ENCODE peak calls at places on chromosomes 4 and X, in four cellular contexts. One of them, this sample, is unnamed.

GRCh38 chrX:15465347-15465746 is 27.8 kb downstream of the PIR start:
- DNase-seq in fibroblast of mammary gland: peak
- DNase-seq in AG20443: peak
- DNase-seq in NCI-H1436: no peak
- DNase-seq in this sample: no peak

GRCh38 chr4:139084425-139085093 is 69.0 kb downstream of the NOCT start:
- DNase-seq in NCI-H1436: no peak
- DNase-seq in fibroblast of mammary gland: peak
- DNase-seq in AG20443: no peak
- DNase-seq in this sample: no peak

GRCh38 chr4:183360161-183360919 is 38.1 kb upstream of the CLDN24 start:
- DNase-seq in fibroblast of mammary gland: peak
- DNase-seq in NCI-H1436: no peak
- DNase-seq in AG20443: peak
- DNase-seq in this sample: no peak

GRCh38 chr4:24914460-24914859 is 1.6 kb upstream of the CCDC149 start:
- DNase-seq in NCI-H1436: no peak
- DNase-seq in fibroblast of mammary gland: peak
- DNase-seq in AG20443: no peak
- DNase-seq in this sample: no peak

GRCh38 chr4:99025506-99025905 is 30.0 kb downstream of the METAP1 start:
- DNase-seq in AG20443: no peak
- DNase-seq in fibroblast of mammary gland: no peak
- DNase-seq in NCI-H1436: no peak
- DNase-seq in this sample: no peak

GRCh38 chr4:58760100-58760499 is 1649.9 kb upstream of the IGFBP7 start:
- DNase-seq in fibroblast of mammary gland: no peak
- DNase-seq in NCI-H1436: no peak
- DNase-seq in AG20443: no peak
- DNase-seq in this sample: no peak

GRCh38 chrX:139971394-139971749 is 6.1 kb upstream of the CXorf66 start:
- DNase-seq in fibroblast of mammary gland: no peak
- DNase-seq in AG20443: no peak
- DNase-seq in NCI-H1436: no peak
- DNase-seq in this sample: no peak

GRCh38 chr4:36292551-36293188 is 11.3 kb downstream of the DTHD1 start:
- DNase-seq in fibroblast of mammary gland: no peak
- DNase-seq in AG20443: no peak
- DNase-seq in NCI-H1436: no peak
- DNase-seq in this sample: no peak

GRCh38 chr4:17535906-17536305 is 20.9 kb downstream of the CLRN2 start:
- DNase-seq in NCI-H1436: no peak
- DNase-seq in AG20443: no peak
- DNase-seq in fibroblast of mammary gland: peak
- DNase-seq in this sample: no peak

GRCh38 chr4:108571027-108571569 is 49.3 kb upstream of the RPL34 start:
- DNase-seq in fibroblast of mammary gland: no peak
- DNase-seq in NCI-H1436: no peak
- DNase-seq in AG20443: no peak
- DNase-seq in this sample: no peak

GRCh38 chr4:168942985-168943384 is 67.1 kb downstream of the CBR4 start:
- DNase-seq in fibroblast of mammary gland: peak
- DNase-seq in AG20443: peak
- DNase-seq in NCI-H1436: no peak
- DNase-seq in this sample: no peak

GRCh38 chrX:9148626-9149385 is 114.9 kb upstream of the FAM9B start:
- DNase-seq in fibroblast of mammary gland: peak
- DNase-seq in AG20443: peak
- DNase-seq in NCI-H1436: no peak
- DNase-seq in this sample: no peak

GRCh38 chr4:186820371-186820990 is 96.8 kb upstream of the FAT1 start:
- DNase-seq in AG20443: peak
- DNase-seq in NCI-H1436: no peak
- DNase-seq in fibroblast of mammary gland: peak
- DNase-seq in this sample: peak

GRCh38 chr4:635851-636627 is 10.7 kb downstream of the PDE6B start:
- DNase-seq in AG20443: no peak
- DNase-seq in fibroblast of mammary gland: no peak
- DNase-seq in NCI-H1436: no peak
- DNase-seq in this sample: no peak

This sample was measured in NCI-H1694 treated with DMSO at 0.1 percent for 48 hours.